ENCODE peak calls at places on chromosomes 16 and 17, in four cellular contexts. One of them, this sample, is unnamed.

GRCh38 chr17:81309140-81309858 is 14.2 kb upstream of the SLC38A10 start:
- DNase-seq in IMR-90: peak; percentile 51
- DNase-seq in left lung: peak; percentile 93
- DNase-seq in AG04450: no peak
- DNase-seq in this sample: no peak

GRCh38 chr17:70271672-70272071 is 102.3 kb downstream of the KCNJ2 start:
- DNase-seq in AG04450: no peak
- DNase-seq in left lung: no peak
- DNase-seq in IMR-90: no peak
- DNase-seq in this sample: no peak

GRCh38 chr16:89442588-89442987 is 47.8 kb downstream of the ANKRD11 start:
- DNase-seq in left lung: no peak
- DNase-seq in IMR-90: no peak
- DNase-seq in AG04450: no peak
- DNase-seq in this sample: no peak

GRCh38 chr16:4936991-4937781 is at the start of gene PPL:
- DNase-seq in IMR-90: no peak
- DNase-seq in AG04450: no peak
- DNase-seq in left lung: peak; percentile 87
- DNase-seq in this sample: no peak

GRCh38 chr16:1193143-1193824 is 31.8 kb downstream of the TPSG1 start:
- DNase-seq in left lung: no peak
- DNase-seq in AG04450: no peak
- DNase-seq in IMR-90: no peak
- DNase-seq in this sample: no peak

GRCh38 chr17:77606865-77607210 is 351.7 kb upstream of the TNRC6C start:
- DNase-seq in left lung: no peak
- DNase-seq in IMR-90: no peak
- DNase-seq in AG04450: no peak
- DNase-seq in this sample: no peak

GRCh38 chr17:29151567-29151966 is 28.6 kb downstream of the MYO18A start:
- DNase-seq in AG04450: no peak
- DNase-seq in IMR-90: peak; percentile 73
- DNase-seq in left lung: no peak
- DNase-seq in this sample: no peak

GRCh38 chr16:17105239-17105721 is 365.5 kb downstream of the XYLT1 start:
- DNase-seq in IMR-90: peak; percentile 2
- DNase-seq in AG04450: no peak
- DNase-seq in left lung: no peak
- DNase-seq in this sample: no peak

GRCh38 chr16:85777583-85778310 is 21.6 kb downstream of the EMC8 start:
- DNase-seq in AG04450: no peak
- DNase-seq in IMR-90: peak; percentile 58
- DNase-seq in left lung: no peak
- DNase-seq in this sample: no peak

GRCh38 chr17:45432405-45433113 is at the start of gene ARHGAP27:
- DNase-seq in left lung: peak; percentile 72
- DNase-seq in AG04450: no peak
- DNase-seq in IMR-90: no peak
- DNase-seq in this sample: no peak

GRCh38 chr17:30398328-30399041 is 19.8 kb downstream of the CPD start:
- DNase-seq in AG04450: no peak
- DNase-seq in left lung: no peak
- DNase-seq in IMR-90: no peak
- DNase-seq in this sample: no peak

GRCh38 chr16:69276143-69277115 is 34.7 kb upstream of the VPS4A start:
- DNase-seq in left lung: peak; percentile 38
- DNase-seq in IMR-90: peak; percentile 98
- DNase-seq in AG04450: peak; percentile 95
- DNase-seq in this sample: peak; percentile 92

GRCh38 chr17:42906772-42907171 is 6.2 kb downstream of the G6PC1 start:
- DNase-seq in IMR-90: no peak
- DNase-seq in left lung: no peak
- DNase-seq in AG04450: no peak
- DNase-seq in this sample: no peak

GRCh38 chr16:68508013-68508412 is 31.1 kb upstream of the ZFP90 start:
- DNase-seq in left lung: no peak
- DNase-seq in AG04450: no peak
- DNase-seq in IMR-90: no peak
- DNase-seq in this sample: no peak

GRCh38 chr17:72342061-72342460 is 221.2 kb downstream of the SOX9 start:
- DNase-seq in AG04450: no peak
- DNase-seq in IMR-90: no peak
- DNase-seq in left lung: no peak
- DNase-seq in this sample: no peak

GRCh38 chr17:45129940-45130639 is 2.2 kb downstream of the PLCD3 start:
- DNase-seq in left lung: no peak
- DNase-seq in IMR-90: peak; percentile 12
- DNase-seq in AG04450: no peak
- DNase-seq in this sample: no peak

GRCh38 chr16:515175-515962 is 12.1 kb upstream of the CAPN15 start:
- DNase-seq in IMR-90: no peak
- DNase-seq in left lung: no peak
- DNase-seq in AG04450: no peak
- DNase-seq in this sample: no peak

GRCh38 chr17:34117332-34117731 is 137.8 kb upstream of the CCL2 start:
- DNase-seq in IMR-90: no peak
- DNase-seq in left lung: no peak
- DNase-seq in AG04450: no peak
- DNase-seq in this sample: no peak

GRCh38 chr16:56895813-56896212 is 30.8 kb downstream of the SLC12A3 start:
- DNase-seq in IMR-90: no peak
- DNase-seq in left lung: no peak
- DNase-seq in AG04450: no peak
- DNase-seq in this sample: no peak

GRCh38 chr17:58531661-58532554 is 17.5 kb upstream of the MTMR4 start:
- DNase-seq in AG04450: no peak
- DNase-seq in left lung: peak; percentile 49
- DNase-seq in IMR-90: peak; percentile 21
- DNase-seq in this sample: no peak

GRCh38 chr16:4419402-4419801 is 3.0 kb upstream of the CORO7 start:
- DNase-seq in IMR-90: no peak
- DNase-seq in left lung: no peak
- DNase-seq in AG04450: no peak
- DNase-seq in this sample: no peak

GRCh38 chr16:5502467-5502869 is 404.9 kb upstream of the EEF2KMT start:
- DNase-seq in IMR-90: no peak
- DNase-seq in AG04450: no peak
- DNase-seq in left lung: no peak
- DNase-seq in this sample: no peak

GRCh38 chr16:84047206-84047605 is 4.6 kb upstream of the SLC38A8 start:
- DNase-seq in IMR-90: no peak
- DNase-seq in left lung: no peak
- DNase-seq in AG04450: no peak
- DNase-seq in this sample: no peak

GRCh38 chr16:84735846-84736586 is 36.2 kb downstream of the USP10 start:
- DNase-seq in IMR-90: no peak
- DNase-seq in AG04450: no peak
- DNase-seq in left lung: no peak
- DNase-seq in this sample: no peak

GRCh38 chr16:81754810-81755209 is 24.3 kb upstream of the PLCG2 start:
- DNase-seq in left lung: no peak
- DNase-seq in AG04450: no peak
- DNase-seq in IMR-90: no peak
- DNase-seq in this sample: no peak

GRCh38 chr16:72990003-72990521 is 57.9 kb downstream of the ZFHX3 start:
- DNase-seq in IMR-90: peak; percentile 68
- DNase-seq in AG04450: peak; percentile 20
- DNase-seq in left lung: peak; percentile 47
- DNase-seq in this sample: peak; percentile 65

GRCh38 chr16:69626256-69626655 is 60.5 kb downstream of the NFAT5 start:
- DNase-seq in left lung: no peak
- DNase-seq in IMR-90: peak; percentile 50
- DNase-seq in AG04450: no peak
- DNase-seq in this sample: no peak

GRCh38 chr17:38511126-38512108 is 83.2 kb downstream of the ARHGAP23 start:
- DNase-seq in IMR-90: peak; percentile 71
- DNase-seq in left lung: no peak
- DNase-seq in AG04450: no peak
- DNase-seq in this sample: peak; percentile 23

GRCh38 chr17:68953340-68953997 is 1.7 kb downstream of the ABCA8 start:
- DNase-seq in IMR-90: no peak
- DNase-seq in left lung: no peak
- DNase-seq in AG04450: no peak
- DNase-seq in this sample: no peak
- H3K4me3 ChIP-seq in IMR-90: no peak overlapping the region
- H3K4me3 ChIP-seq in left lung: no peak overlapping the region
- H3K4me3 ChIP-seq in AG04450: no peak overlapping the region
- H3K4me3 ChIP-seq in this sample: no peak overlapping the region

GRCh38 chr17:19590912-19591551 is 57.4 kb downstream of the SLC47A1 start:
- DNase-seq in left lung: no peak
- DNase-seq in IMR-90: no peak
- DNase-seq in AG04450: no peak
- DNase-seq in this sample: no peak
- H3K4me3 ChIP-seq in left lung: no peak overlapping the region
- H3K4me3 ChIP-seq in IMR-90: no peak overlapping the region
- H3K4me3 ChIP-seq in AG04450: no peak overlapping the region
- H3K4me3 ChIP-seq in this sample: no peak overlapping the region

GRCh38 chr16:8565498-8565897 is 24.8 kb downstream of the TMEM114 start:
- DNase-seq in IMR-90: no peak
- DNase-seq in AG04450: no peak
- DNase-seq in left lung: no peak
- DNase-seq in this sample: no peak
- H3K4me3 ChIP-seq in IMR-90: no peak overlapping the region
- H3K4me3 ChIP-seq in AG04450: no peak overlapping the region
- H3K4me3 ChIP-seq in left lung: no peak overlapping the region
- H3K4me3 ChIP-seq in this sample: no peak overlapping the region

GRCh38 chr17:63480192-63480784 is 3.4 kb downstream of the ACE start:
- DNase-seq in left lung: no peak
- DNase-seq in IMR-90: no peak
- DNase-seq in AG04450: no peak
- DNase-seq in this sample: no peak
- H3K4me3 ChIP-seq in left lung: no peak overlapping the region
- H3K4me3 ChIP-seq in IMR-90: no peak overlapping the region
- H3K4me3 ChIP-seq in AG04450: no peak overlapping the region
- H3K4me3 ChIP-seq in this sample: no peak overlapping the region